ENCODE peak calls at places on chromosomes 6 and 20, in ten cellular contexts. Z, V, T, A, Q, X, R, S, N and B are unnamed samples. For H3K9me3, the result is how much of the 10 kb centered on the place peaks cover.

GRCh38 chr20:59564171-59564570 is 40.2 kb upstream of the PHACTR3 start:
- DNase-seq in Z (no peak), V (peak), T (no peak), A (peak), Q (no peak), X (no peak), R (no peak), S (no peak), N (no peak), B (no peak)

GRCh38 chr6:145042559-145042958 is 692.8 kb downstream of the EPM2A start:
- DNase-seq in Z (no peak), V (no peak), T (no peak), A (no peak), Q (no peak), X (no peak), R (no peak), S (peak), N (no peak), B (no peak)

GRCh38 chr6:26017567-26017966 is 55.0 kb downstream of the TRIM38 start:
- DNase-seq in Z (no peak), V (peak), T (no peak), A (peak), Q (peak), X (no peak), R (no peak), S (peak), N (peak), B (peak)

GRCh38 chr6:112287836-112288235 is 33.5 kb upstream of the LAMA4 start:
- DNase-seq in Z (no peak), V (no peak), T (no peak), A (no peak), Q (no peak), X (no peak), R (no peak), S (no peak), N (no peak), B (no peak)

GRCh38 chr20:56247954-56248782 is at the start of gene MC3R:
- DNase-seq in Z (peak), V (no peak), T (peak), A (no peak), Q (peak), X (peak), R (peak), S (peak), N (peak), B (peak)

GRCh38 chr6:15501806-15502450 is 160.9 kb downstream of the DTNBP1 start:
- DNase-seq in Z (no peak), V (peak), T (no peak), A (no peak), Q (peak), X (no peak), R (no peak), S (no peak), N (no peak), B (no peak)

GRCh38 chr6:113318553-113318952 is 538.6 kb upstream of the MARCKS start:
- DNase-seq in Z (no peak), V (no peak), T (no peak), A (no peak), Q (no peak), X (no peak), R (no peak), S (no peak), N (peak), B (no peak)

GRCh38 chr6:64113703-64114102 is 478.1 kb downstream of the PHF3 start:
- DNase-seq in Z (no peak), V (no peak), T (no peak), A (no peak), Q (no peak), X (no peak), R (no peak), S (no peak), N (no peak), B (no peak)

GRCh38 chr6:85382541-85382940 is 67.3 kb upstream of the NT5E start:
- DNase-seq in Z (no peak), V (no peak), T (no peak), A (no peak), Q (no peak), X (no peak), R (no peak), S (no peak), N (no peak), B (no peak)

GRCh38 chr6:18386302-18386976 is 711 bp upstream of the RNF144B start:
- DNase-seq in Z (no peak), V (no peak), T (no peak), A (no peak), Q (peak), X (no peak), R (no peak), S (no peak), N (no peak), B (no peak)

GRCh38 chr6:105798057-105798456 is 288.1 kb upstream of the PRDM1 start:
- DNase-seq in Z (no peak), V (no peak), T (no peak), A (no peak), Q (peak), X (no peak), R (no peak), S (no peak), N (peak), B (no peak)

GRCh38 chr20:49850463-49851233 is 38.0 kb downstream of the SLC9A8 start:
- DNase-seq in Z (no peak), V (no peak), T (no peak), A (no peak), Q (no peak), X (no peak), R (no peak), S (no peak), N (no peak), B (no peak)

GRCh38 chr20:597560-597959 is 12.5 kb downstream of the TCF15 start:
- DNase-seq in Z (no peak), V (no peak), T (no peak), A (no peak), Q (no peak), X (no peak), R (no peak), S (no peak), N (no peak), B (no peak)

GRCh38 chr20:60003776-60004175 is 45.6 kb downstream of the CDH26 start:
- DNase-seq in Z (no peak), V (no peak), T (no peak), A (no peak), Q (no peak), X (no peak), R (no peak), S (no peak), N (no peak), B (no peak)

GRCh38 chr6:31157543-31158139 is at the start of gene CCHCR1:
- DNase-seq in Z (peak), V (no peak), T (no peak), A (no peak), Q (no peak), X (no peak), R (no peak), S (no peak), N (no peak), B (no peak)

DNA sequence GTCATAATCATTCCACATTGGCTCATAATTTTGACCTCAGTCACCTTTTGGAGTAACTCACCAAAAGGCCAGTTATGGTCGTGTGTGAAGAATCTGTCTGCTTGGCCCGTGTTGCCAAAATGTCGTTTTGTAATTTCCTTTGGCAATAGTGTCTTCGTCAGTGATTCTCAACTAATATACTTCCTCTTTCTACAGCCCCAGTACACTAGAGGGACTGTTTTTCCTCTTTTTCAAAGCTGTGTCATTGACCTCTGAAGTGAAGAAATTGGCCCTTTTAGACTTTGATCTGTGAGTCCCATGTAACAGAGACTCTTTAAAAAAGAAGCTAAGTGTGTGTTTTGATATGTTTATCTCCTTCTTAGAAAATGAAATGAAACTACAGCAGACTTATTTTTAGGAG is 5.2 kb downstream of the FOXO3 start:
- DNase-seq in Z (no peak), V (peak), T (no peak), A (no peak), Q (peak), X (no peak), R (no peak), S (no peak), N (no peak), B (no peak)
- H3K27ac ChIP-seq in Z (no peak), V (peak), T (no peak), A (peak), Q (peak), X (no peak), R (peak), S (no peak), N (no peak), B (no peak)

GRCh38 chr6:138289739-138290138 is 71.4 kb upstream of the PBOV1 start:
- DNase-seq in Z (no peak), V (no peak), T (no peak), A (no peak), Q (no peak), X (no peak), R (no peak), S (peak), N (no peak), B (no peak)
- TF ChIP-seq CTCF in Z (peak), V (no peak), T (peak), A (peak), Q (no peak), X (peak), R (no peak), S (peak), N (peak), B (no peak)

GRCh38 chr6:40054186-40054585 is 119.9 kb upstream of the MOCS1 start:
- DNase-seq in Z (no peak), V (no peak), T (no peak), A (no peak), Q (no peak), X (no peak), R (no peak), S (no peak), N (no peak), B (no peak)

GRCh38 chr6:40054602-40055001 is 120.3 kb upstream of the MOCS1 start:
- DNase-seq in Z (no peak), V (no peak), T (no peak), A (no peak), Q (peak), X (no peak), R (no peak), S (no peak), N (no peak), B (no peak)

GRCh38 chr6:40056865-40057264 is 122.6 kb upstream of the MOCS1 start:
- DNase-seq in Z (no peak), V (no peak), T (no peak), A (no peak), Q (no peak), X (no peak), R (no peak), S (no peak), N (no peak), B (no peak)
- H3K9me3 ChIP-seq in Z (under half), V (under half), T (under half), A (under half), Q (under half), X (under half), R (under half), S (under half), N (under half), B (under half)

GRCh38 chr6:139990865-139991264 is 616.4 kb upstream of the CITED2 start:
- DNase-seq in Z (no peak), V (no peak), T (no peak), A (no peak), Q (peak), X (no peak), R (no peak), S (no peak), N (no peak), B (no peak)
- H3K27ac ChIP-seq in Z (no peak), V (peak), T (no peak), A (peak), Q (peak), X (no peak), R (no peak), S (no peak), N (no peak), B (no peak)

DNA sequence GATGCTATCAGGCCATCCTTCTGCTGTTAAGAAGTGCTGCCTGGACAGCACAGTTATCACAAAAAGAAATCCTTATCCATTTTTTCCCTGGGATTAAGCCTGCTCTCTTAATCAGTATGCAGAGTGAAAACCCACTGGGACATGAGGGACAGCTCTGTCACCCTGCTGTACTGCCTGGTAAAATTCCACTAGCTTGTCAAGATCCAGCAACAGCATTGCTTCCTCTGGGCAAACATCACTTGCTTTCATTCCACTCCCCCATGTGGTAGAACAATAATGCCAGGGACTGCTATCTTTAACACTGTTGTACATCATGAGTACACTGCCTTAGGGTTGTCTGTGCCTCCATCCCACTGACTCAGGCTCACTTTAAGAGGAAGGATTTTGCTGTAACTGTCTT is 331.3 kb downstream of the KIF16B start:
- DNase-seq in Z (no peak), V (no peak), T (peak), A (no peak), Q (no peak), X (no peak), R (no peak), S (no peak), N (no peak), B (no peak)
- TF ChIP-seq CTCF in Z (no peak), V (no peak), T (no peak), A (no peak), Q (no peak), X (no peak), R (no peak), S (peak), N (no peak), B (no peak)

GRCh38 chr20:7772376-7772775 is 167.9 kb downstream of the HAO1 start:
- DNase-seq in Z (no peak), V (no peak), T (no peak), A (no peak), Q (no peak), X (no peak), R (no peak), S (no peak), N (no peak), B (no peak)

GRCh38 chr20:7775072-7775471 is 165.2 kb downstream of the HAO1 start:
- DNase-seq in Z (no peak), V (no peak), T (no peak), A (no peak), Q (no peak), X (no peak), R (no peak), S (no peak), N (no peak), B (no peak)

GRCh38 chr20:7773511-7773910 is 166.7 kb downstream of the HAO1 start:
- DNase-seq in Z (no peak), V (no peak), T (no peak), A (no peak), Q (no peak), X (no peak), R (no peak), S (no peak), N (no peak), B (no peak)

GRCh38 chr20:7770578-7770977 is 169.7 kb downstream of the HAO1 start:
- DNase-seq in Z (no peak), V (no peak), T (no peak), A (no peak), Q (peak), X (peak), R (no peak), S (no peak), N (no peak), B (no peak)

DNA sequence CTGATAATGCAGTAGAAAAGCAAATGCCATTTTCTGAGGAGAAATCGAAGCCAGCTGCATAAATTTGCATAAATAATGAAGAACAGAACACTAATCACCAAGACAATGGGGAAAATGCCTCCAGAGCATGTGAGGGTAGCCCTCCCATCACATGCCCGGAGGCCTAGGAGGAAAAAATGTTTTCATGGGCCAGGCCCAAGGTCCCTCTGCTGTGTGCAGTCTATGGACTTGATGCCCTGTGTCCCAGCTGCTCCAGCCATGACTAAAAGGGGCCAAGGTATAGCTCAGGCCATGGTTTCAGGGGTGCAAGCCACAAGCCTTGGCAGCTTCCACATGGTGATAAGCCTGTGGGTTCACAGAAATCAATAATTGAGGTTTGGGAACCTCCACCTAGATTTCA is 164.1 kb downstream of the HAO1 start:
- DNase-seq in Z (no peak), V (no peak), T (no peak), A (no peak), Q (no peak), X (no peak), R (no peak), S (no peak), N (no peak), B (no peak)
- H3K9me3 ChIP-seq in Z (under half), V (under half), T (under half), A (under half), Q (under half), X (under half), R (under half), S (under half), N (under half), B (under half)

GRCh38 chr6:133682506-133683290 is 206.2 kb upstream of the TCF21 start:
- DNase-seq in Z (no peak), V (no peak), T (no peak), A (no peak), Q (no peak), X (no peak), R (no peak), S (no peak), N (no peak), B (no peak)
- H3K27ac ChIP-seq in Z (no peak), V (no peak), T (no peak), A (no peak), Q (no peak), X (no peak), R (no peak), S (peak), N (no peak), B (no peak)

GRCh38 chr6:32796848-32797776 is 19.7 kb downstream of the HLA-DOB start:
- DNase-seq in Z (peak), V (peak), T (peak), A (peak), Q (peak), X (peak), R (peak), S (peak), N (peak), B (peak)
- TF ChIP-seq CTCF in Z (peak), V (peak), T (peak), A (peak), Q (peak), X (peak), R (peak), S (peak), N (peak), B (peak)